ENCODE peak calls at places on chromosomes 1 and 21, in ten cellular contexts. Z is amygdala, O is upper lobe of right lung, L is GF-D8, A is ELR, B is NCI-H2029 treated with DMSO at 0.1 percent for 48 hours, W is GM19239, K is Calu3, V is HEK293T, D is NCI-H2081. Q is an unnamed sample.

GRCh38 chr1:227947678-227948492 is at the start of gene WNT9A:
- DNase-seq in Z (no peak), O (peak; percentile 75), L (no peak), A (peak; percentile 48), B (no peak), W (no peak), K (peak; percentile 36), V (peak; percentile 90), D (peak; percentile 73), Q (peak; percentile 32)

GRCh38 chr21:45102391-45102932 is 28.1 kb downstream of the ADARB1 start:
- DNase-seq in Z (no peak), O (no peak), L (no peak), A (peak; percentile 76), B (no peak), W (no peak), K (peak; percentile 45), V (no peak), D (no peak), Q (no peak)

GRCh38 chr1:109163549-109163948 is 49.6 kb downstream of the ELAPOR1 start:
- DNase-seq in Z (no peak), O (no peak), L (no peak), A (no peak), B (no peak), W (no peak), K (no peak), V (no peak), D (no peak), Q (no peak)

GRCh38 chr1:3774503-3775247 is 2.1 kb downstream of the SMIM1 start:
- DNase-seq in Z (no peak), O (no peak), L (no peak), A (no peak), B (no peak), W (no peak), K (no peak), V (no peak), D (no peak), Q (no peak)

GRCh38 chr1:230561570-230561969 is 80.7 kb upstream of the COG2 start:
- DNase-seq in Z (peak; percentile 24), O (no peak), L (no peak), A (no peak), B (no peak), W (no peak), K (no peak), V (no peak), D (no peak), Q (no peak)

GRCh38 chr1:107277022-107277421 is 136.2 kb downstream of the NTNG1 start:
- DNase-seq in Z (no peak), O (no peak), L (no peak), A (peak; percentile 40), B (peak; percentile 28), W (no peak), K (peak; percentile 22), V (peak; percentile 69), D (no peak), Q (no peak)

GRCh38 chr1:25737151-25737550 is 62.8 kb upstream of the SELENON start:
- DNase-seq in Z (no peak), O (peak; percentile 59), L (no peak), A (no peak), B (no peak), W (no peak), K (no peak), V (no peak), D (peak; percentile 11), Q (no peak)

GRCh38 chr21:46161180-46161799 is 5.9 kb upstream of the FTCD start:
- DNase-seq in Z (no peak), O (no peak), L (no peak), A (no peak), B (no peak), W (no peak), K (no peak), V (no peak), D (no peak), Q (no peak)

GRCh38 chr1:93692001-93692400 is 10.4 kb upstream of the BCAR3 start:
- DNase-seq in Z (no peak), O (no peak), L (no peak), A (no peak), B (no peak), W (no peak), K (no peak), V (no peak), D (no peak), Q (no peak)

GRCh38 chr1:186165303-186165702 is 209.8 kb downstream of the TPR start:
- DNase-seq in Z (no peak), O (no peak), L (no peak), A (peak; percentile 21), B (no peak), W (no peak), K (no peak), V (no peak), D (no peak), Q (no peak)

GRCh38 chr1:168926236-168926635 is 180.3 kb upstream of the ATP1B1 start:
- DNase-seq in Z (no peak), O (no peak), L (no peak), A (no peak), B (no peak), W (no peak), K (no peak), V (no peak), D (no peak), Q (no peak)

GRCh38 chr1:71638081-71638766 is 557.4 kb upstream of the ZRANB2 start:
- DNase-seq in Z (no peak), O (no peak), L (no peak), A (peak; percentile 70), B (no peak), W (no peak), K (no peak), V (no peak), D (no peak), Q (no peak)

GRCh38 chr1:99986656-99987225 is 16.9 kb downstream of the SLC35A3 start:
- DNase-seq in Z (no peak), O (no peak), L (no peak), A (no peak), B (no peak), W (no peak), K (no peak), V (no peak), D (no peak), Q (no peak)

GRCh38 chr21:31731112-31731801 is 661 bp downstream of the SCAF4 start:
- DNase-seq in Z (no peak), O (peak; percentile 79), L (peak; percentile 14), A (peak; percentile 48), B (no peak), W (peak; percentile 40), K (peak; percentile 8), V (peak; percentile 43), D (no peak), Q (no peak)

GRCh38 chr1:43708006-43708412 is 673 bp downstream of the ST3GAL3 start:
- DNase-seq in Z (no peak), O (no peak), L (no peak), A (no peak), B (no peak), W (no peak), K (no peak), V (no peak), D (no peak), Q (no peak)

GRCh38 chr1:206738370-206739366 is 31.9 kb upstream of the IL19 start:
- DNase-seq in Z (no peak), O (no peak), L (no peak), A (peak; percentile 63), B (no peak), W (no peak), K (peak; percentile 45), V (peak; percentile 49), D (peak; percentile 4), Q (peak; percentile 24)

GRCh38 chr1:31020007-31020790 is 45.3 kb downstream of the PUM1 start:
- DNase-seq in Z (no peak), O (no peak), L (no peak), A (no peak), B (no peak), W (no peak), K (no peak), V (no peak), D (peak; percentile 60), Q (peak; percentile 76)

GRCh38 chr1:206953626-206954025 is 7.4 kb upstream of the PIGR start:
- DNase-seq in Z (no peak), O (no peak), L (no peak), A (no peak), B (no peak), W (no peak), K (no peak), V (no peak), D (no peak), Q (no peak)

GRCh38 chr1:3063379-3064295 is 5.4 kb upstream of the PRDM16 start:
- DNase-seq in Z (no peak), O (peak; percentile 53), L (no peak), A (no peak), B (no peak), W (no peak), K (no peak), V (no peak), D (no peak), Q (no peak)

GRCh38 chr1:100627018-100627716 is 89.2 kb downstream of the GPR88 start:
- DNase-seq in Z (no peak), O (no peak), L (no peak), A (peak; percentile 87), B (no peak), W (no peak), K (no peak), V (no peak), D (no peak), Q (no peak)

GRCh38 chr1:54965624-54966340 is 14.6 kb upstream of the TMEM61 start:
- DNase-seq in Z (no peak), O (no peak), L (peak; percentile 84), A (peak; percentile 71), B (peak; percentile 45), W (no peak), K (no peak), V (peak; percentile 12), D (no peak), Q (peak; percentile 29)

GRCh38 chr1:152179566-152179965 is 20.5 kb upstream of the RPTN start:
- DNase-seq in Z (no peak), O (no peak), L (no peak), A (peak; percentile 16), B (no peak), W (no peak), K (no peak), V (no peak), D (no peak), Q (no peak)

GRCh38 chr1:99782920-99783319 is 16.5 kb upstream of the FRRS1 start:
- DNase-seq in Z (no peak), O (no peak), L (no peak), A (no peak), B (no peak), W (no peak), K (no peak), V (no peak), D (no peak), Q (no peak)

GRCh38 chr21:36297938-36298572 is 21.9 kb upstream of the MORC3 start:
- DNase-seq in Z (no peak), O (peak; percentile 52), L (peak; percentile 49), A (peak; percentile 27), B (no peak), W (peak; percentile 95), K (peak; percentile 49), V (no peak), D (no peak), Q (peak; percentile 7)

GRCh38 chr1:42962641-42963377 is 4.1 kb upstream of the SLC2A1 start:
- DNase-seq in Z (no peak), O (no peak), L (no peak), A (peak; percentile 53), B (peak; percentile 91), W (no peak), K (no peak), V (no peak), D (peak; percentile 11), Q (peak; percentile 92)

GRCh38 chr1:39142394-39143060 is 62.0 kb upstream of the MACF1 start:
- DNase-seq in Z (peak; percentile 73), O (peak; percentile 69), L (no peak), A (no peak), B (peak; percentile 100), W (no peak), K (peak; percentile 53), V (no peak), D (no peak), Q (peak; percentile 89)

GRCh38 chr1:227753999-227754764 is 18.9 kb downstream of the SNAP47 start:
- DNase-seq in Z (peak; percentile 46), O (no peak), L (no peak), A (no peak), B (no peak), W (no peak), K (no peak), V (no peak), D (no peak), Q (no peak)

GRCh38 chr1:187999973-188000372 is 1171.2 kb downstream of the PLA2G4A start:
- DNase-seq in Z (no peak), O (no peak), L (no peak), A (peak; percentile 12), B (no peak), W (no peak), K (no peak), V (no peak), D (no peak), Q (no peak)